ENCODE peak calls at places on chromosomes 16 and 17, in seven cellular contexts. One of them, this sample, is unnamed.

GRCh38 chr17:61457226-61457983 is 5.2 kb downstream of the TBX4 start:
- DNase-seq in OCI-LY7: no peak
- DNase-seq in SK-N-SH: no peak
- DNase-seq in left lung: peak
- DNase-seq in GM23248: peak
- DNase-seq in MM.1S: no peak
- DNase-seq in right lobe of liver: no peak
- DNase-seq in this sample: no peak

GRCh38 chr17:58398574-58399266 is 18.6 kb downstream of the RNF43 start:
- DNase-seq in GM23248: no peak
- DNase-seq in MM.1S: no peak
- DNase-seq in SK-N-SH: no peak
- DNase-seq in OCI-LY7: no peak
- DNase-seq in right lobe of liver: no peak
- DNase-seq in left lung: no peak
- DNase-seq in this sample: no peak

GRCh38 chr16:70706948-70707465 is 21.2 kb upstream of the MTSS2 start:
- DNase-seq in MM.1S: no peak
- DNase-seq in SK-N-SH: no peak
- DNase-seq in right lobe of liver: no peak
- DNase-seq in OCI-LY7: no peak
- DNase-seq in GM23248: peak
- DNase-seq in left lung: no peak
- DNase-seq in this sample: no peak

GRCh38 chr16:4550587-4550986 is 5.6 kb upstream of the C16orf96 start:
- DNase-seq in SK-N-SH: no peak
- DNase-seq in right lobe of liver: no peak
- DNase-seq in left lung: no peak
- DNase-seq in MM.1S: no peak
- DNase-seq in OCI-LY7: no peak
- DNase-seq in GM23248: peak
- DNase-seq in this sample: no peak

GRCh38 chr16:55324491-55325447 is 766 bp downstream of the IRX6 start:
- DNase-seq in left lung: peak
- DNase-seq in SK-N-SH: peak
- DNase-seq in right lobe of liver: peak
- DNase-seq in GM23248: peak
- DNase-seq in MM.1S: no peak
- DNase-seq in OCI-LY7: no peak
- DNase-seq in this sample: no peak

GRCh38 chr17:34169501-34169900 is 85.6 kb upstream of the CCL2 start:
- DNase-seq in left lung: no peak
- DNase-seq in MM.1S: no peak
- DNase-seq in right lobe of liver: no peak
- DNase-seq in SK-N-SH: no peak
- DNase-seq in OCI-LY7: no peak
- DNase-seq in GM23248: no peak
- DNase-seq in this sample: no peak

GRCh38 chr16:72637306-72637705 is 410.6 kb downstream of the ZFHX3 start:
- DNase-seq in MM.1S: no peak
- DNase-seq in right lobe of liver: no peak
- DNase-seq in OCI-LY7: no peak
- DNase-seq in SK-N-SH: no peak
- DNase-seq in left lung: no peak
- DNase-seq in GM23248: peak
- DNase-seq in this sample: peak

GRCh38 chr16:2198283-2198682 is 1.9 kb upstream of the CASKIN1 start:
- DNase-seq in right lobe of liver: no peak
- DNase-seq in left lung: no peak
- DNase-seq in OCI-LY7: no peak
- DNase-seq in SK-N-SH: no peak
- DNase-seq in MM.1S: no peak
- DNase-seq in GM23248: no peak
- DNase-seq in this sample: no peak

GRCh38 chr16:81035975-81036750 is 521 bp downstream of the ATMIN start:
- DNase-seq in GM23248: peak
- DNase-seq in OCI-LY7: peak
- DNase-seq in left lung: peak
- DNase-seq in right lobe of liver: peak
- DNase-seq in MM.1S: peak
- DNase-seq in SK-N-SH: peak
- DNase-seq in this sample: peak

GRCh38 chr16:57600048-57600835 is 28.2 kb upstream of the ADGRG1 start:
- DNase-seq in left lung: peak
- DNase-seq in SK-N-SH: peak
- DNase-seq in OCI-LY7: peak
- DNase-seq in right lobe of liver: peak
- DNase-seq in GM23248: peak
- DNase-seq in MM.1S: peak
- DNase-seq in this sample: peak

GRCh38 chr17:3469529-3469928 is 2.1 kb downstream of the SPATA22 start:
- DNase-seq in left lung: no peak
- DNase-seq in OCI-LY7: no peak
- DNase-seq in MM.1S: no peak
- DNase-seq in GM23248: no peak
- DNase-seq in right lobe of liver: no peak
- DNase-seq in SK-N-SH: no peak
- DNase-seq in this sample: no peak

GRCh38 chr17:57956311-57957119 is 1.3 kb upstream of the CUEDC1 start:
- DNase-seq in left lung: no peak
- DNase-seq in right lobe of liver: no peak
- DNase-seq in MM.1S: peak
- DNase-seq in GM23248: no peak
- DNase-seq in OCI-LY7: peak
- DNase-seq in SK-N-SH: peak
- DNase-seq in this sample: no peak

GRCh38 chr17:44363613-44364159 is at the start of gene FAM171A2:
- DNase-seq in SK-N-SH: peak
- DNase-seq in GM23248: peak
- DNase-seq in left lung: peak
- DNase-seq in MM.1S: peak
- DNase-seq in right lobe of liver: peak
- DNase-seq in OCI-LY7: peak
- DNase-seq in this sample: peak

GRCh38 chr16:25707553-25707952 is 15.8 kb downstream of the HS3ST4 start:
- DNase-seq in right lobe of liver: no peak
- DNase-seq in OCI-LY7: no peak
- DNase-seq in MM.1S: no peak
- DNase-seq in SK-N-SH: no peak
- DNase-seq in left lung: no peak
- DNase-seq in GM23248: no peak
- DNase-seq in this sample: no peak

GRCh38 chr17:40190197-40191021 is 13.1 kb downstream of the RAPGEFL1 start:
- DNase-seq in left lung: no peak
- DNase-seq in OCI-LY7: peak
- DNase-seq in MM.1S: peak
- DNase-seq in GM23248: peak
- DNase-seq in right lobe of liver: no peak
- DNase-seq in SK-N-SH: peak
- DNase-seq in this sample: peak

GRCh38 chr17:75124041-75124818 is 7.3 kb downstream of the NT5C start:
- DNase-seq in GM23248: peak
- DNase-seq in MM.1S: no peak
- DNase-seq in right lobe of liver: peak
- DNase-seq in OCI-LY7: no peak
- DNase-seq in left lung: peak
- DNase-seq in SK-N-SH: no peak
- DNase-seq in this sample: no peak

GRCh38 chr17:61458000-61458399 is 5.8 kb downstream of the TBX4 start:
- DNase-seq in right lobe of liver: no peak
- DNase-seq in MM.1S: no peak
- DNase-seq in OCI-LY7: no peak
- DNase-seq in left lung: no peak
- DNase-seq in SK-N-SH: no peak
- DNase-seq in GM23248: no peak
- DNase-seq in this sample: no peak

GRCh38 chr16:11742041-11742535 is 569 bp downstream of the TXNDC11 start:
- DNase-seq in SK-N-SH: no peak
- DNase-seq in OCI-LY7: peak
- DNase-seq in GM23248: no peak
- DNase-seq in MM.1S: peak
- DNase-seq in left lung: no peak
- DNase-seq in right lobe of liver: peak
- DNase-seq in this sample: no peak

GRCh38 chr16:30924086-30924714 is 828 bp downstream of the FBXL19 start:
- DNase-seq in right lobe of liver: peak
- DNase-seq in SK-N-SH: peak
- DNase-seq in left lung: peak
- DNase-seq in MM.1S: no peak
- DNase-seq in GM23248: peak
- DNase-seq in OCI-LY7: no peak
- DNase-seq in this sample: peak

GRCh38 chr16:30585022-30585399 is 486 bp downstream of the ZNF785 start:
- DNase-seq in MM.1S: no peak
- DNase-seq in right lobe of liver: no peak
- DNase-seq in left lung: no peak
- DNase-seq in SK-N-SH: peak
- DNase-seq in OCI-LY7: no peak
- DNase-seq in GM23248: peak
- DNase-seq in this sample: no peak

GRCh38 chr17:65633988-65634387 is 72.5 kb upstream of the AXIN2 start:
- DNase-seq in SK-N-SH: no peak
- DNase-seq in OCI-LY7: no peak
- DNase-seq in right lobe of liver: no peak
- DNase-seq in left lung: no peak
- DNase-seq in MM.1S: no peak
- DNase-seq in GM23248: no peak
- DNase-seq in this sample: no peak

GRCh38 chr16:17277981-17278381 is 192.8 kb downstream of the XYLT1 start:
- DNase-seq in MM.1S: no peak
- DNase-seq in GM23248: peak
- DNase-seq in SK-N-SH: no peak
- DNase-seq in right lobe of liver: no peak
- DNase-seq in left lung: no peak
- DNase-seq in OCI-LY7: peak
- DNase-seq in this sample: peak

DNA sequence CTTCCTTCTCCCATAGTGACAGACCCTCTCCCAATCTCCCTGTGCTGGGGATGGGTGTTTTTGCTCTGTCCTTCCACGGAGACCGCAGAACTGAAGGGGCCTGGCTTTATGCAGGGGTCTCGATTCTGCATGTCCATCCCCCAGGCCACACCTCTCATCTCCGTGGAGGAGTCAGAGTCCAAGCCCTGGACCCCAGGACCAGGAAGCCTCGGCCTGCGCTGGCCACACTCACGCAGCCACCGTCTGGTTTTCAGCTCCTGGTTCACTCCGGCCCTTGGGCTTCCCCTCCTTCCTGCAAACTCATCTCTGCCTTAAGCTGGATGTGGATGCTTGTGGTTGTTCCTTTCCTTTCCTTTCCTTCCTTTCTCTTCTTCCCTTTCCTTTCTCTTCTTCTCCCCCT is 90.8 kb downstream of the MGAT5B start:
- DNase-seq in right lobe of liver: no peak
- DNase-seq in MM.1S: no peak
- DNase-seq in SK-N-SH: peak
- DNase-seq in OCI-LY7: no peak
- DNase-seq in left lung: no peak
- DNase-seq in GM23248: no peak
- DNase-seq in this sample: no peak
- H3K4me3 ChIP-seq in right lobe of liver: no peak
- H3K4me3 ChIP-seq in MM.1S: no peak
- H3K4me3 ChIP-seq in SK-N-SH: no peak
- H3K4me3 ChIP-seq in OCI-LY7: peak
- H3K4me3 ChIP-seq in left lung: no peak
- H3K4me3 ChIP-seq in GM23248: no peak
- H3K4me3 ChIP-seq in this sample: no peak

GRCh38 chr17:50206604-50207293 is 5.3 kb upstream of the COL1A1 start:
- DNase-seq in OCI-LY7: no peak
- DNase-seq in MM.1S: no peak
- DNase-seq in right lobe of liver: no peak
- DNase-seq in SK-N-SH: peak
- DNase-seq in GM23248: peak
- DNase-seq in left lung: no peak
- DNase-seq in this sample: peak
- H3K4me3 ChIP-seq in OCI-LY7: no peak
- H3K4me3 ChIP-seq in MM.1S: no peak
- H3K4me3 ChIP-seq in right lobe of liver: no peak
- H3K4me3 ChIP-seq in SK-N-SH: peak
- H3K4me3 ChIP-seq in GM23248: peak
- H3K4me3 ChIP-seq in left lung: no peak
- H3K4me3 ChIP-seq in this sample: no peak

DNA sequence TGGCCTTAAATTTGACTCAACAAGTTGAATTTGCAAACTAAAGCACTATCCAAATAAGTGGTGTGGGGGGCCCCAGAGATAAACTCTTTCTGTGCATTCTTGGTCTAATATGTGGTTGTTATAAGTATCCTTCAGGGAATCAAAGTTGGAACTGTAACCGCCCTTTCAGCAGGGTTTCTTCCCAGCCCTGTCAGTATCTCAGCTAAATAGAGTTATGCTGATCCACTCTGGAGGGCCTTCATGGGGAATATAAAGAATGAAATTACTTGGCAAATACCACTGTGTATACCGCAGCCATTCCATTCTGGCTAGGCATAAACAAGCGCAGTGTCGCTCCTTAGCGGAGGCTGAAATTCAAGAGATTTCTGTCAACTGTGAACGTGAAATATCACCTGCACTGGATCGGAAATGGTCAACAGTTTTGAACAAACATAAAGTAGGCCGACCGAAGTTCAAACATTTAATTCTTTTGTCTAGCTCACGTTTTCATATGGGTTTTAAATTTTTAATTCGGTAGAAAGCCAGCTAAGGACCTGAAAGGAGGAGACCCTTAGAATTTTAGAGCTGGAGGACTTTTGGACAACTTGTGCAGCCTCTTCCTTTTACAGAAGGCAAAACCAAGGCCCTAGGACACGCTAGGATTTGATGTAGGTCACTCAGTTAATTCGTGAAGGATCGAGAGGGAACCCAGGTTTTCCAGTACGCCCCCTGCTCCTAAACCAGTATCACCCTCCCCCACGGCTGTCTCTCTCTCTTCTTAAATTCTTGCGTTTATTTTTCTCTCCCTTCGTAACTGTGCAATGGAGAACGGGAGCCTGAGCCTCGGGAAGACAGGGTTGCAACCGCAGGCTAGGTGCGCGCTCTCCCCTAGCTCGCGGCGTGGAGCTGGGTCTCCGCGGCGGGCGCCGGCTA is 74.7 kb downstream of the CHD9 start:
- DNase-seq in GM23248: peak
- DNase-seq in SK-N-SH: peak
- DNase-seq in OCI-LY7: peak
- DNase-seq in right lobe of liver: no peak
- DNase-seq in MM.1S: no peak
- DNase-seq in left lung: no peak
- DNase-seq in this sample: peak
- H3K4me3 ChIP-seq in GM23248: peak
- H3K4me3 ChIP-seq in SK-N-SH: peak
- H3K4me3 ChIP-seq in OCI-LY7: peak
- H3K4me3 ChIP-seq in right lobe of liver: peak
- H3K4me3 ChIP-seq in MM.1S: peak
- H3K4me3 ChIP-seq in left lung: peak
- H3K4me3 ChIP-seq in this sample: peak

DNA sequence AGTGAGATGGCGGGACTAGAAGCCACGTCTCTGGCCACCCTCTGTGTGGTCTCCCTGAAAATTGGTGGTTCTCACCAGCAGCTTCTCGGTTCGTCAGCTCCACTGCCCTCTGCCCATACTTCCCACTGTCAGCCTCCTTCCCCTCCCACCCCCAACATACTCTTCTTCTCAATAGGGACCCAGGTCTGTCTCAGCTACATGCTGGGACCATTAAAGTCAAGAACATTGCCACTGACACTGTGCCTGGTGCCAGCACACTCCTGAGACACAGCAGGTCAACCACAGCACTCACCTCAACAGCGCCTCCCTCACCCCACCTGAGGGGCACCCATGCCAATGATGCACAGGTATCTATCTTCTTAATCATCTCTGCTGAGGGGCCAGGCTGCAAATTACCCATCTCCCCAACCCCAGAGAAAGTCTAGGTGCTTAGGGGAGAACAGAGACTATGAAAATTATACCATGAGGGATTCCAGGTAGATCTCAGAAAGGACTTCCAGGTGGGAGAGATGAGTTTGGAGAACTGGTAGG is 1.3 kb downstream of the PLXDC1 start:
- DNase-seq in SK-N-SH: no peak
- DNase-seq in GM23248: no peak
- DNase-seq in OCI-LY7: no peak
- DNase-seq in MM.1S: no peak
- DNase-seq in right lobe of liver: no peak
- DNase-seq in left lung: no peak
- DNase-seq in this sample: no peak
- H3K4me3 ChIP-seq in SK-N-SH: no peak
- H3K4me3 ChIP-seq in GM23248: no peak
- H3K4me3 ChIP-seq in OCI-LY7: no peak
- H3K4me3 ChIP-seq in MM.1S: no peak
- H3K4me3 ChIP-seq in right lobe of liver: no peak
- H3K4me3 ChIP-seq in left lung: no peak
- H3K4me3 ChIP-seq in this sample: no peak

This sample was measured in cardiac muscle cell.